ENCODE peak calls at places on chromosome 14, in six cellular contexts. Y is transverse colon; P is gastrocnemius medialis; C is endodermal cell; M is CD4-positive, alpha-beta memory T cell; S is suprapubic skin. E is an unnamed sample.

GRCh38 chr14:52153939-52154338 is 85.1 kb upstream of the NID2 start:
- DNase-seq in Y (no peak), P (no peak), C (no peak), M (no peak), S (no peak), E (no peak)

GRCh38 chr14:95504135-95505029 is 12.1 kb downstream of the SYNE3 start:
- DNase-seq in Y (no peak), P (no peak), C (no peak), M (no peak), S (no peak), E (peak)

GRCh38 chr14:70886421-70887206 is 20.6 kb upstream of the PCNX1 start:
- DNase-seq in Y (peak), P (no peak), C (no peak), M (peak), S (no peak), E (peak)

GRCh38 chr14:26839481-26839880 is 241.6 kb upstream of the NOVA1 start:
- DNase-seq in Y (no peak), P (no peak), C (no peak), M (no peak), S (no peak), E (no peak)

GRCh38 chr14:72701610-72702009 is 192.3 kb downstream of the DPF3 start:
- DNase-seq in Y (no peak), P (peak), C (peak), M (no peak), S (no peak), E (no peak)

GRCh38 chr14:38078393-38078792 is 129.3 kb upstream of the SSTR1 start:
- DNase-seq in Y (peak), P (no peak), C (no peak), M (peak), S (no peak), E (no peak)

GRCh38 chr14:73460691-73461127 is 2.4 kb upstream of the NUMB start:
- DNase-seq in Y (no peak), P (no peak), C (peak), M (no peak), S (no peak), E (no peak)

GRCh38 chr14:101595887-101596721 is 34.8 kb downstream of the DIO3 start:
- DNase-seq in Y (peak), P (no peak), C (peak), M (peak), S (no peak), E (no peak)

GRCh38 chr14:76262591-76262990 is 110.9 kb downstream of the GPATCH2L start:
- DNase-seq in Y (no peak), P (no peak), C (peak), M (no peak), S (no peak), E (no peak)

GRCh38 chr14:63155511-63156189 is 48.6 kb upstream of the RHOJ start:
- DNase-seq in Y (no peak), P (no peak), C (no peak), M (no peak), S (no peak), E (no peak)

GRCh38 chr14:57066887-57067513 is 201.7 kb downstream of the EXOC5 start:
- DNase-seq in Y (peak), P (no peak), C (peak), M (no peak), S (no peak), E (peak)

GRCh38 chr14:26855051-26855753 is 257.4 kb upstream of the NOVA1 start:
- DNase-seq in Y (no peak), P (no peak), C (no peak), M (no peak), S (no peak), E (no peak)

GRCh38 chr14:28952161-28952560 is 185.6 kb downstream of the FOXG1 start:
- DNase-seq in Y (no peak), P (no peak), C (no peak), M (no peak), S (no peak), E (no peak)

GRCh38 chr14:63220526-63220925 is 16.3 kb downstream of the RHOJ start:
- DNase-seq in Y (no peak), P (no peak), C (no peak), M (no peak), S (no peak), E (no peak)

GRCh38 chr14:52299692-52300278 is 14.3 kb upstream of the PTGER2 start:
- DNase-seq in Y (no peak), P (no peak), C (no peak), M (no peak), S (no peak), E (no peak)

GRCh38 chr14:99427632-99428315 is 52.9 kb downstream of the SETD3 start:
- DNase-seq in Y (no peak), P (no peak), C (no peak), M (no peak), S (no peak), E (no peak)

GRCh38 chr14:84024231-84024630 is 1505.7 kb upstream of the FLRT2 start:
- DNase-seq in Y (no peak), P (no peak), C (no peak), M (no peak), S (no peak), E (no peak)

GRCh38 chr14:88212691-88213090 is 110.4 kb downstream of the KCNK10 start:
- DNase-seq in Y (no peak), P (no peak), C (no peak), M (no peak), S (no peak), E (no peak)

GRCh38 chr14:54147285-54147684 is 190.7 kb upstream of the BMP4 start:
- DNase-seq in Y (no peak), P (no peak), C (no peak), M (no peak), S (no peak), E (no peak)

DNA sequence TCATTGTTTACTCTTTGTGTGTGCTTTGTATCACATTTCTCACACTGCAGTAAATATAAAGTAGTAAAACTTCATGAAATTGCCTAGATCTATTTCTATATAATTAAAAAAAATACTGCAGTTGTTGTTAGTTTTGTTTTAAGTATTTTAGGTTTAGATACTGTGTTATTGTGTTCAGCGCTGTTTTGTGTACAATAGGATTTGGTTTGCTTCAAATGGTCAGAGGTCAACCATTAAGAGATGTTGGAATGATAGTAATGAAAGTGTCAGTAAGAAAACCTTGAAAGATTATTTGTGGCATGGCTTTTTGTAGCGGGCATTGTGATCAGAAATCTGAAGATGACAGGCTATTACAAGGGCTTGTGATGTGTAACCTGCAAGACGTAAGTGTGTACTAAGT is 67.9 kb downstream of the RAD51B start:
- DNase-seq in Y (no peak), P (no peak), C (no peak), M (no peak), S (no peak), E (no peak)
- H3K4me3 ChIP-seq in Y (no peak), P (no peak), C (no peak), M (no peak), S (no peak), E (no peak)

GRCh38 chr14:60655114-60655897 is 6.0 kb upstream of the SIX1 start:
- DNase-seq in Y (no peak), P (no peak), C (peak), M (no peak), S (no peak), E (no peak)
- H3K4me3 ChIP-seq in Y (no peak), P (peak), C (peak), M (no peak), S (peak), E (no peak)

DNA sequence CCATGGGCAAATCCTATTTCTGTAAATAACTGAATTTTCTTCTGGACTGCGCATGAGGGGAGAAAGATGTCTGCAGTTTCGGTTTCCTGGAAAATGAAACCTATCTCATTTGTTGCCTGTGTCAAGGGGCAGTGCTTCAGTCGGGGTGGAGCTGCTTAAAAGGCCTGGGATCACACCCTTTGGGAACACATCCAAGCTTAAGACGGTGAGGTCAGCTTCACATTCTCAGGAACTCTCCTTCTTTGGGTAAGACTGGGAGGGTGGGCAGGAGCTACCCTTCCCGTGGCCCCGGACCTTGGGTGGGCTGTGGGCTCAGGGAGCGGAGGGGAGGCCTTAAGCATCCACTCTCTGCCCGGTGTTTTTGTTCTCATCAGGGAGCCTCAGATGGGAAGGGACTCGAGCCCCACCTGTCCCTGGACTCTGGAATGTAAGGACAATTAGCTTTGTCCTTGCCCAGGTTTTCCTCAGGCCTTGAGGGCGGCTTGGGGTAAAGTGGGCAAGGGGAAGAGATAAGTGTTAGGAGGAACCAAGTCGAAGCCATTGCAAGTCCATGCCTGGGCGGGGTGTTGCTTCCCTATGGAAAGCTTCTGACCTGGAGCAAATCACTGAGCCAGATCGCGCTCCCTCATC is at the start of gene IFI27:
- DNase-seq in Y (peak), P (no peak), C (peak), M (no peak), S (no peak), E (no peak)
- H3K4me3 ChIP-seq in Y (peak), P (peak), C (no peak), M (no peak), S (peak), E (no peak)

DNA sequence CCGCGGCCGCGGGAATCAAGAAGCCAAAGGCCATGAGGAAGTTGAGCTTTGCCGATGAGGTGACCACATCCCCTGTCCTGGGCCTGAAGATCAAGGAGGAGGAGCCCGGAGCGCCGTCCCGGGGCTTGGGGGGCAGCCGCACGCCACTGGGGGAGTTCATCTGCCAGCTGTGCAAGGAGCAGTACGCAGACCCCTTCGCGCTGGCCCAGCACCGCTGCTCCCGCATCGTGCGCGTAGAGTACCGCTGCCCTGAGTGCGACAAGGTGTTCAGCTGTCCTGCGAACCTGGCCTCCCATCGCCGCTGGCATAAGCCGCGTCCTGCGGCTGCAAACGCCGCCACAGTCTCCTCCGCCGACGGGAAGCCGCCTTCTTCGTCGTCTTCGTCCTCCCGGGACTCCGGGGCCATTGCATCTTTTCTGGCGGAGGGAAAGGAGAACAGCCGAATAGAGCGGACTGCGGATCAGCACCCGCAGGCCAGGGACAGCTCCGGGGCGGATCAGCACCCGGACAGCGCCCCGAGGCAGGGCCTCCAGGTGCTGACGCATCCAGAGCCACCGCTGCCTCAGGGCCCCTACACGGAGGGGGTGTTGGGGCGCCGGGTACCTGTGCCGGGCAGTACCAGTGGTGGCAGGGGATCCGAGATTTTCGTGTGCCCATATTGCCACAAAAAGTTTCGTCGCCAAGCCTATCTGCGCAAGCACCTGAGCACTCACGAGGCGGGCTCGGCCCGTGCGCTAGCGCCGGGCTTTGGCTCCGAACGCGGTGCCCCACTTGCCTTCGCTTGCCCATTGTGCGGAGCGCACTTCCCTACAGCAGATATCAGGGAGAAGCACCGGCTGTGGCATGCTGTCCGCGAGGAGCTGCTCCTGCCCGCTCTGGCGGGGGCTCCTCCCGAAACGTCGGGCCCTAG is 1.2 kb downstream of the INSM2 start:
- DNase-seq in Y (peak), P (no peak), C (peak), M (peak), S (no peak), E (peak)
- H3K4me3 ChIP-seq in Y (peak), P (peak), C (peak), M (peak), S (peak), E (peak)

DNA sequence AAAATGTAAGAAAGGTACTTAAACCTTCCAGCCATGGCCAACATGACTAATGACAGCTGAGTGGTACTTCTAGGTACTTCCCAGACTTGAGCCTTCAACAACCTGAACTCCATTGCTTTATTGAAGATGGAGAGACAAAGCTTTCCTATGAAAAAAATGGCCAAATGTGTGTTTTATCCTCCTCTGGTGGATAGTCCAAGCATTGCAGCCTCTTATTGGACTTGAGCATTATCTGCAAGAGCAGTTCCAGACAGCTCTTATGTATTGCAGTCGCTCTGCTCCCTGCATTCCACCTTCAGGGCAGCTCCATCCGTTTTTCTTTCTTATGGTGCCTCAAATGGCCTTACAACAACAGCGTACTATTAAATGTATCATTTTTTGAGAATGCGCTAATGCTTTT is 588.2 kb downstream of the NRXN3 start:
- DNase-seq in Y (no peak), P (no peak), C (peak), M (no peak), S (no peak), E (no peak)
- H3K4me3 ChIP-seq in Y (no peak), P (no peak), C (no peak), M (no peak), S (no peak), E (no peak)

GRCh38 chr14:102817318-102817717 is 40.1 kb downstream of the TRAF3 start:
- DNase-seq in Y (no peak), P (no peak), C (no peak), M (no peak), S (no peak), E (no peak)

GRCh38 chr14:102819790-102820330 is 42.6 kb downstream of the TRAF3 start:
- DNase-seq in Y (no peak), P (no peak), C (no peak), M (no peak), S (no peak), E (no peak)

GRCh38 chr14:102819176-102819628 is 42.0 kb downstream of the TRAF3 start:
- DNase-seq in Y (peak), P (no peak), C (no peak), M (peak), S (no peak), E (peak)

GRCh38 chr14:102821252-102821651 is 44.0 kb downstream of the TRAF3 start:
- DNase-seq in Y (no peak), P (no peak), C (no peak), M (no peak), S (no peak), E (no peak)

DNA sequence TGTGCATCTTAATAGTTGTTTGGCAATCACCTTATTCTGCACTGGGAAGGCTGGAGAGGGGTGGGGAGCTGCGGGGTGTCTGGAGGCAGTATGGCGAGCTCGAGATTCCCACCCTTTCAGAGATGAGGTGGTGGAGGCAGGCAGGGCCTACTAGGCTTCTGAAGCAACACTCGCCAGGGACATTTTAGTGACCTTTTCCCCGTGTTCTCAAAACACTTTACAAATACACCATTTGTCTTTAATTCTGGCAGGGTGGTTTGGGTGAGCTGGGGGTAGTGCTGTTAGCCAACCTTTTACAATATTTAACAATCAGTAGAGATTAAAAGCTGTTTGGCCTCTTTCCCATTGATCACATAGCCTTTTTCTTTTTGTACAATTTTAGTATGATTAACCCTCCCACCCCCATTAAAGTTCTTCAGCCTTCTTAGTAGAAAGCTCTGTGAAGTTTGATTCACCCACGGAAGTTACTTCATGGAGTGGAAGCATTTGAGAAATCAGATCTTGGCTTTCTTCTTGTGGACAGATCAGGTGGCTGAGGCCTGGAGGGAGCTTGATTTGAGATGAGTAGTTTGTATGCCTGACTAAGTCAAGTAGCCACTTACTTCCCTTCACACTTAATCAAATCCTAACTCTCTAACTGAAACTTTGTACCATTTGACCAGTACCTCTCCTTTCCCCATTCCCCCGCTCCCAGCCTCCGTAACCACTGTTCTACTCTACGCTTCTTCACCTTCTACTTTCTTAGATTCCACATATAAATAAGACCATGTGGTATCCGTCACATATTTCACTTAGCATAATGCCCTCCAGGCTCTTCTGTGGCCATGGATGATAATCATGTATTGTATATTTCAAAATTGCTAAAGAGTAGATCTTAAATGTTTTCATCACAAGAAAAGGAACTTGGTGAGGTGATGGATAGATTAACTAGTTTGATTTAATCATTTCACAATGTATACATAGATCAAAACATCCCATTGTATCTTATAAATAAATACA is 41.0 kb downstream of the TRAF3 start:
- DNase-seq in Y (no peak), P (no peak), C (no peak), M (no peak), S (no peak), E (no peak)
- H3K4me3 ChIP-seq in Y (no peak), P (no peak), C (no peak), M (no peak), S (no peak), E (peak)

DNA sequence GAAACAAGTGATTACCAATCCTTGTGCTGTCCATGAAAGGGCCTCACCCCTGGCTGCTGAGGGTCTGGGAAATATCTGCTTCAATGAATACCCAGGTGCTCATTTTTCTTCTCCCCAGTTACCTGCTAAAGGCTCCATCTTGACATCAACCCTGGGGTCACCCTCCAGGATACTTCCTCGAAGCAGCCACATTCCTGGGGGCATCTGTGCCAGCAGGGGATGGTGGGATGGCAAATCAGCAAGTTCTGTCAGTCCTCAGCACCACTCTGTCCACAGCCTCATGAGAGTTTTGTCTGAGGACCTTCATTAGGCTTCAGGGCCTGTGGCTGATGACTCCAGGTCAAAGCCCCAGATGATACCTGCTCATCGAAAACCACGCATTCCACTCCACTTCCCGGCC is 124.8 kb downstream of the ZFP36L1 start:
- DNase-seq in Y (no peak), P (no peak), C (peak), M (no peak), S (no peak), E (no peak)
- H3K4me3 ChIP-seq in Y (no peak), P (no peak), C (no peak), M (no peak), S (no peak), E (no peak)